ENCODE peak calls at places on chromosomes 6 and 20, in eight cellular contexts. Q is body of pancreas, P is stomach, F is H54, I is sigmoid colon, L is uterus, K is HCT116, N is Peyer's patch. Z is an unnamed sample.

GRCh38 chr6:35018746-35019145 is 122.4 kb downstream of the TCP11 start:
- DNase-seq in Q (no peak), N (no peak), P (no peak), F (no peak), K (no peak), L (no peak), I (no peak), Z (no peak)

GRCh38 chr20:32333988-32334885 is 23.9 kb upstream of the ASXL1 start:
- DNase-seq in I (peak; percentile 69), L (peak; percentile 25), P (peak; percentile 80), K (no peak), Q (peak; percentile 71), N (no peak), F (no peak), Z (peak; percentile 89)

GRCh38 chr20:25296094-25297093 is 48.5 kb downstream of the PYGB start:
- DNase-seq in L (no peak), Q (no peak), K (no peak), P (no peak), I (no peak), F (peak; percentile 45), N (no peak), Z (no peak)

GRCh38 chr6:162512744-162513143 is 214.8 kb downstream of the PRKN start:
- DNase-seq in N (no peak), Q (no peak), I (no peak), F (no peak), K (no peak), P (no peak), L (no peak), Z (no peak)

GRCh38 chr20:7155794-7156193 is 388.3 kb downstream of the BMP2 start:
- DNase-seq in F (no peak), I (no peak), P (no peak), N (no peak), Q (no peak), L (no peak), K (no peak), Z (no peak)

GRCh38 chr6:1597121-1597744 is 12.5 kb upstream of the FOXC1 start:
- DNase-seq in L (no peak), K (no peak), F (no peak), Q (no peak), N (no peak), P (no peak), I (no peak), Z (no peak)

GRCh38 chr6:16334671-16335070 is 96.3 kb downstream of the GMPR start:
- DNase-seq in L (peak; percentile 90), N (no peak), K (no peak), Q (peak; percentile 72), P (no peak), F (no peak), I (peak; percentile 88), Z (peak; percentile 95)

GRCh38 chr6:148069256-148069655 is 273.4 kb upstream of the SASH1 start:
- DNase-seq in P (no peak), I (no peak), Q (no peak), L (no peak), N (no peak), F (no peak), K (no peak), Z (no peak)

GRCh38 chr6:136846046-136846445 is 23.7 kb downstream of the PEX7 start:
- DNase-seq in I (no peak), N (no peak), P (peak; percentile 43), K (peak; percentile 47), L (peak; percentile 18), F (no peak), Q (peak; percentile 76), Z (no peak)

GRCh38 chr6:34425132-34425497 is 754 bp downstream of the RPS10 start:
- DNase-seq in N (no peak), I (no peak), K (no peak), F (no peak), Q (no peak), L (no peak), P (no peak), Z (no peak)

GRCh38 chr6:82040405-82041221 is 206.9 kb downstream of the IBTK start:
- DNase-seq in K (peak; percentile 42), L (peak; percentile 27), Q (peak; percentile 38), P (no peak), F (no peak), I (no peak), N (no peak), Z (peak; percentile 35)

GRCh38 chr6:138588805-138589434 is 89.6 kb upstream of the NHSL1 start:
- DNase-seq in N (no peak), Q (peak; percentile 60), L (peak; percentile 55), P (peak; percentile 59), I (peak; percentile 70), K (peak; percentile 67), F (peak; percentile 31), Z (peak; percentile 45)

GRCh38 chr6:1792989-1793388 is 183.3 kb downstream of the FOXC1 start:
- DNase-seq in N (no peak), Q (peak; percentile 33), K (peak; percentile 26), P (no peak), I (no peak), L (no peak), F (peak; percentile 26), Z (no peak)

GRCh38 chr6:170108456-170108855 is 182.4 kb downstream of the DLL1 start:
- DNase-seq in K (no peak), I (peak; percentile 44), N (peak; percentile 14), P (peak; percentile 17), L (no peak), F (no peak), Q (no peak), Z (no peak)

GRCh38 chr6:133937909-133938308 is 15.1 kb upstream of the TBPL1 start:
- DNase-seq in P (no peak), N (no peak), L (no peak), I (no peak), K (no peak), F (no peak), Q (no peak), Z (no peak)

GRCh38 chr20:52219441-52219840 is 27.9 kb upstream of the ZFP64 start:
- DNase-seq in K (no peak), N (no peak), P (peak; percentile 31), F (no peak), L (no peak), Q (no peak), I (no peak), Z (no peak)

GRCh38 chr6:73455865-73456629 is 4.0 kb upstream of the CGAS start:
- DNase-seq in K (no peak), F (no peak), L (no peak), I (peak; percentile 5), N (no peak), P (no peak), Q (no peak), Z (no peak)

GRCh38 chr6:169850746-169851145 is 99.3 kb downstream of the ERMARD start:
- DNase-seq in P (peak; percentile 8), I (no peak), N (no peak), L (no peak), Q (no peak), K (no peak), F (no peak), Z (peak; percentile 78)

GRCh38 chr6:16139541-16139940 is 10.7 kb downstream of the MYLIP start:
- DNase-seq in K (no peak), I (no peak), Q (no peak), P (no peak), L (no peak), N (no peak), F (no peak), Z (no peak)

GRCh38 chr6:135181333-135182119 is 418 bp downstream of the MYB start:
- DNase-seq in F (peak; percentile 15), P (no peak), I (no peak), L (no peak), Q (no peak), N (peak; percentile 54), K (no peak), Z (no peak)

GRCh38 chr20:58890454-58891075 is 38.0 kb downstream of the GNAS start:
- DNase-seq in I (peak; percentile 92), K (no peak), P (peak; percentile 67), F (peak; percentile 49), L (peak; percentile 83), N (peak; percentile 77), Q (peak; percentile 75), Z (peak; percentile 69)
- TF ChIP-seq POLR2A in I (peak; percentile 36), K (peak; percentile 2), P (no peak), F (no peak), L (peak; percentile 42), N (no peak), Q (peak; percentile 56), Z (no peak)

DNA sequence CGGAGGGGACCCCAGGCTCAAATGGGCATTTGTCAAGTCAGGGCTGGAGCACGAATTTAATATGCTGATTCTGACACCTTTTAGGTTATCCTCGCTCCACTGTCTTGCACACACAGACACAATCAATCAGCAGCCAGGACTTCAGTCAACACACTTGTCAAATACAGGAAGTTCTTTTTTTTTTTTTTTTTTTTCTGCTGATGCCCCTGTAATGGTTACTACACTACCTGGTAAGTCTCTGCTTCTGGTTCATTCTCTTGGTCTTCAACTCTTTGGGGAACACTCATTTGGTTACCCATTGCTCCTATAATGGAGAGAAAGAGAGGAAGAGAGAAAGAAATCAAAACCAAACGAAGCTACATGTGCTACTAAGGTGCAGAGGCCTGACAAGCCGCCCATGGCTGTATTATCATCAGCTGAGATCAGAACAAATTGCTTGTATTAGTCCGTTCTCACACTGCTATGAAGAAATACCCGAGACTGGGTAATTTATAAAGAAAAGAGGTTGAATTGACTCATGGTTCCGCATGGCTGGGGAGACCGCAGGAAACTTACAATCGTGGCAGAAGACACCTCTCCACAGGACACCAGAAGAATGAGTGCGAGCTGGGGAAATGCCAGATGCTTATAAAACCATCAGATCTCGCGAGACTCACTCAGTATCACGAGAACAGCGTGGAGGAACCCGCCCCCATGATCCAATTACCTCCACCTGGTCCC is 11.8 kb downstream of the BCAS1 start:
- DNase-seq in I (no peak), P (no peak), K (no peak), L (no peak), N (no peak), F (no peak), Q (no peak), Z (no peak)
- TF ChIP-seq POLR2A in I (no peak), P (no peak), K (no peak), L (no peak), N (no peak), F (no peak), Q (no peak), Z (no peak)

GRCh38 chr6:85673198-85674139 is 30.8 kb upstream of the SYNCRIP start:
- DNase-seq in P (no peak), F (no peak), L (no peak), K (no peak), Q (no peak), I (no peak), N (no peak), Z (no peak)
- TF ChIP-seq POLR2A in P (no peak), F (no peak), L (no peak), K (peak; percentile 19), Q (no peak), I (no peak), N (no peak), Z (no peak)

GRCh38 chr6:158559895-158560786 is at the start of gene TMEM181:
- DNase-seq in K (peak; percentile 36), N (peak; percentile 93), P (peak; percentile 88), I (peak; percentile 90), Q (peak; percentile 87), F (peak; percentile 59), L (peak; percentile 70), Z (peak; percentile 96)
- TF ChIP-seq POLR2A in K (peak; percentile 78), N (peak; percentile 86), P (peak; percentile 15), I (no peak), Q (peak; percentile 56), F (peak; percentile 92), L (peak; percentile 75), Z (no peak)

GRCh38 chr20:48827880-48828733 is at the start of gene PREX1:
- DNase-seq in K (no peak), P (peak; percentile 89), I (peak; percentile 81), N (peak; percentile 76), L (peak; percentile 32), F (peak; percentile 56), Q (peak; percentile 74), Z (peak; percentile 91)
- TF ChIP-seq POLR2A in K (no peak), P (no peak), I (no peak), N (no peak), L (peak; percentile 37), F (peak; percentile 16), Q (no peak), Z (no peak)

GRCh38 chr6:83637953-83638352 is 70.9 kb downstream of the SNAP91 start:
- DNase-seq in L (no peak), Q (no peak), F (no peak), P (no peak), N (no peak), K (no peak), I (no peak), Z (no peak)
- TF ChIP-seq POLR2A in L (no peak), Q (no peak), F (no peak), P (no peak), N (no peak), K (no peak), I (no peak), Z (no peak)

Z was measured in lower leg skin.